ENCODE peak calls at places on chromosomes 3 and 15, in six cellular contexts. P is BJ, A is A549, Q is RWPE1, I is GM12865, X is fibroblast of lung. E is an unnamed sample.

GRCh38 chr3:130604806-130605205 is 87.8 kb downstream of the COL6A6 start:
- DNase-seq in I (no peak), Q (no peak), P (no peak), X (no peak), A (no peak), E (no peak)

GRCh38 chr3:61912158-61912557 is 350.8 kb downstream of the PTPRG start:
- DNase-seq in P (no peak), A (no peak), I (peak), X (no peak), Q (no peak), E (no peak)

GRCh38 chr3:57530071-57530608 is 14.0 kb downstream of the DNAH12 start:
- DNase-seq in I (no peak), P (no peak), A (no peak), Q (no peak), X (peak), E (no peak)

GRCh38 chr15:48641416-48641815 is 4.1 kb downstream of the FBN1 start:
- DNase-seq in P (no peak), I (peak), A (no peak), Q (peak), X (no peak), E (no peak)

GRCh38 chr3:158718490-158719170 is 13.6 kb downstream of the RARRES1 start:
- DNase-seq in P (peak), Q (peak), X (peak), A (peak), I (no peak), E (no peak)

GRCh38 chr15:76293361-76293760 is 17.9 kb downstream of the ETFA start:
- DNase-seq in A (no peak), I (no peak), X (peak), Q (no peak), P (no peak), E (no peak)

GRCh38 chr3:134483195-134483890 is 2.4 kb downstream of the ANAPC13 start:
- DNase-seq in X (peak), Q (peak), P (no peak), I (no peak), A (no peak), E (no peak)

GRCh38 chr3:42668793-42669217 is 15.3 kb downstream of the ZBTB47 start:
- DNase-seq in X (peak), P (no peak), Q (no peak), A (no peak), I (no peak), E (no peak)

GRCh38 chr15:42921049-42921731 is 612 bp upstream of the TTBK2 start:
- DNase-seq in A (no peak), I (peak), Q (no peak), X (peak), P (no peak), E (peak)

GRCh38 chr3:60160105-60160791 is 1091.0 kb downstream of the FHIT start:
- DNase-seq in A (no peak), I (no peak), X (no peak), Q (no peak), P (no peak), E (no peak)

GRCh38 chr3:177329854-177330253 is 132.6 kb upstream of the TBL1XR1 start:
- DNase-seq in I (no peak), P (no peak), Q (no peak), A (no peak), X (no peak), E (no peak)

GRCh38 chr3:50251220-50251619 is 15.2 kb downstream of the GNAI2 start:
- DNase-seq in P (no peak), I (no peak), A (no peak), Q (peak), X (peak), E (no peak)

GRCh38 chr15:70762469-70763119 is 764 bp downstream of the UACA start:
- DNase-seq in I (no peak), P (no peak), Q (peak), A (peak), X (peak), E (peak)

GRCh38 chr15:87704276-87704675 is 552.3 kb downstream of the NTRK3 start:
- DNase-seq in A (no peak), Q (no peak), I (no peak), P (no peak), X (no peak), E (no peak)

GRCh38 chr15:71329041-71329440 is 213.8 kb downstream of the THSD4 start:
- DNase-seq in X (peak), P (no peak), I (no peak), A (no peak), Q (no peak), E (peak)

GRCh38 chr15:69758810-69759410 is 306.3 kb downstream of the RPLP1 start:
- DNase-seq in Q (no peak), I (peak), X (peak), A (no peak), P (no peak), E (no peak)

DNA sequence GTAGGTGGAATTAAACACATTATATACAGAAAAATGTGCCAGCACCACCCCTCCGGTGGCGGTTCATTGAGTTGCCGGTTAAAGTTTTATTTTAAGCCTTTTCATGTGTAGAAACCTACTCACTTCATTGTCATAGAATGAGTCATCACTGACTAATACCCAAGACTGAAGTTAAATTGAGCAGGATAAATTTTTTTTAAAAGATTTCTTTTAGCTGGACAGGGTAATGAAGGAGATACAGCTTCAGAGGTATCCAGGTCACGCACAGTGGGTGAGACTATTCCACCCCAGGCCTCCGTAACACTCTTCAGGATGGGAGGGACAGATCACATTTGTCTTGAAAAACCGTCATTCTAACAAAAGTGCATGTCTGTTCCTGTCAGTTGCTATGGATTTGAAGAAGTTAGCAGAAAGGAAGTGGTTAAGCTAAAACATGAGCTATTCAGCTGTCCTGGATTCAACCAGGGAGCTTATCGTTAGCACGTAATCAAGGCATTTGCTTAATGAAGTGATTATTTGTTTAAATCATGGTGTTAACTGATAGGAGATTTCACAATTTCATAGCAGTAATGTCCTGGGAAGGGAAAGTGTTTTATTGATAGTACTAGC is 23.3 kb downstream of the WHAMM start:
- DNase-seq in A (peak), I (peak), Q (peak), P (peak), X (peak), E (no peak)
- TF ChIP-seq CTCF in A (no peak), I (no peak), Q (no peak), P (peak), X (no peak), E (peak)

GRCh38 chr3:71955549-71956373 is 170.8 kb upstream of the PROK2 start:
- DNase-seq in I (peak), P (peak), A (peak), X (peak), Q (peak), E (peak)

GRCh38 chr3:71949403-71949802 is 164.5 kb upstream of the PROK2 start:
- DNase-seq in A (no peak), X (no peak), P (no peak), I (no peak), Q (no peak), E (no peak)

GRCh38 chr3:71956716-71957115 is 171.8 kb upstream of the PROK2 start:
- DNase-seq in Q (no peak), A (no peak), P (no peak), I (no peak), X (no peak), E (no peak)

DNA sequence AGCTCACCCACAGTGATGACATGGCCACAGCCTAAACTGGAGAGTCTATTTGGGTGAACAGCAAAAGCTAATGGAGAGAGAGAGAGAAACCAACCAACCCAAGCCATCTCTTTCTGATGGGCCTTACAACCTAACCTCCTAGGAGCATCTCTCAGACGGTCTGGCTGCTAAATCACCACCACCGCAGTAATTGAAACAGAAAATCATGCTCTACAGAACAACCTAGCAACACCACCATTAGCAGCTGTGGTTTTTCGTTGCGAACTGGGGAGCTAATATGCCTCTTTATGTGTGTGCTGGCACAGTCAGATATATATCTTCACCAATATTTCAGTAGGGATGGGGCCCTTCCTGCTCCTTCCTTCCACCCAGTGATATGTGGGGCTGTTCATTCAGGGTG is 166.9 kb upstream of the PROK2 start:
- DNase-seq in A (no peak), X (no peak), I (no peak), P (no peak), Q (no peak), E (no peak)
- TF ChIP-seq CTCF in A (no peak), X (no peak), I (no peak), P (no peak), Q (no peak), E (no peak)

GRCh38 chr3:126983653-126984390 is 907 bp downstream of the PLXNA1 start:
- DNase-seq in A (no peak), Q (no peak), P (no peak), I (peak), X (no peak), E (no peak)
- TF ChIP-seq CTCF in A (no peak), Q (no peak), P (no peak), I (no peak), X (no peak), E (no peak)

GRCh38 chr15:80949756-80950155 is 39.9 kb downstream of the MESD start:
- DNase-seq in X (no peak), Q (no peak), P (no peak), A (no peak), I (no peak), E (no peak)

GRCh38 chr15:80948651-80949292 is 40.8 kb downstream of the MESD start:
- DNase-seq in I (no peak), X (no peak), A (no peak), Q (no peak), P (no peak), E (no peak)

GRCh38 chr15:80953001-80953952 is 36.3 kb downstream of the MESD start:
- DNase-seq in X (no peak), Q (no peak), P (no peak), I (no peak), A (no peak), E (no peak)

GRCh38 chr15:80951941-80952340 is 37.7 kb downstream of the MESD start:
- DNase-seq in X (no peak), Q (no peak), P (no peak), A (no peak), I (no peak), E (no peak)

GRCh38 chr15:80950291-80951078 is 39.1 kb downstream of the MESD start:
- DNase-seq in P (no peak), I (no peak), A (no peak), X (no peak), Q (no peak), E (no peak)
- TF ChIP-seq CTCF in P (no peak), I (no peak), A (no peak), X (no peak), Q (no peak), E (no peak)

GRCh38 chr3:172666873-172667694 is 43.8 kb downstream of the NCEH1 start:
- DNase-seq in X (peak), A (peak), Q (peak), I (peak), P (no peak), E (peak)

GRCh38 chr3:172666181-172666872 is 44.5 kb downstream of the NCEH1 start:
- DNase-seq in P (no peak), A (no peak), I (peak), X (no peak), Q (no peak), E (no peak)
- TF ChIP-seq CTCF in P (peak), A (no peak), I (peak), X (peak), Q (no peak), E (no peak)

DNA sequence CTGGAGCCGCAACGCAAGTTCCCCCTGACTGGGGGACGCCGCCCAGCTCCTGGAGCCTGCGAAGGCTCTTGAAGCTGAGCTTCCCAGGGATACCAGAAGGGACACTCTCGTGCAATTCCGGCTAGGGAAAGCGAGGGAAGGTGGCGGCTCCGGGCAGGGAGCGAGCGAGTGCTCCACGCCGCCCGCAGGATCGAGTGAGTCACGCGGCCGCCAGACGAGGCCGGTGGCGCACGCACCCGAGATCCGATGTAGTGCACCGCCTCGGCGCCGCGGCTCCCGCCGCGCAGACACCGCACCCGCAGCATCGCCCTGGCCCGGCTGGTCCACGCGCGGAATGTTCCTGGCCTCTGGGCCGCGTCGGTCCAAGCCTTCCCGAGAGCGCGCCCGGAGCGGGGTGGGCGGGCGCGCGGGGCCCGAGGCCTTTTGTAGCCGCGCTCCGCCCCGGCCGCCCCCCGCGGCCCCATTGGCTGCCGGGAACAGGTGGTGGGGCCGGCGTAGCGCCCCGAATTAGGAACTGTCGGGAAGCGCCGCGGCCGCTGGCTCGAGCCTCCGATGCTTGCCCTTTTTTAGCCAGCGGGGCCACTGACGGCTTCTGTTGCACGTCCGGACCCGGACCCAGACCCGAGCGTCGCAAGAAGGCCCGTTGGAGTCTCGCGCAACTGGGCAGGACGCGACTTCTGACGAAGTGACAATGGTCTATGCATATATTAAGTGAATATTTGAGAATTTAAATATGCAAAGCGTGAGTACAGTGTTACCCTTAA is at the start of gene GATM:
- DNase-seq in P (peak), Q (peak), X (peak), A (peak), I (peak), E (peak)
- TF ChIP-seq CTCF in P (peak), Q (peak), X (peak), A (no peak), I (peak), E (peak)

GRCh38 chr15:31264534-31265089 is 62.0 kb upstream of the KLF13 start:
- DNase-seq in I (no peak), Q (no peak), X (no peak), A (no peak), P (no peak), E (no peak)

GRCh38 chr15:31262901-31263671 is 63.5 kb upstream of the KLF13 start:
- DNase-seq in I (peak), P (no peak), X (peak), A (no peak), Q (peak), E (no peak)

GRCh38 chr15:31265090-31265870 is 61.4 kb upstream of the KLF13 start:
- DNase-seq in I (no peak), P (no peak), X (no peak), Q (no peak), A (no peak), E (no peak)

GRCh38 chr15:31262143-31262530 is 64.5 kb upstream of the KLF13 start:
- DNase-seq in X (no peak), A (no peak), P (no peak), I (no peak), Q (no peak), E (no peak)

GRCh38 chr15:31263751-31264533 is 62.7 kb upstream of the KLF13 start:
- DNase-seq in A (no peak), Q (peak), I (peak), X (no peak), P (no peak), E (peak)
- TF ChIP-seq CTCF in A (no peak), Q (no peak), I (no peak), X (no peak), P (no peak), E (no peak)